ENCODE peak calls at places on chromosomes 6 and 20, in ten cellular contexts. N, F, E, Q, S, Y, D, W, V and A are unnamed samples.

GRCh38 chr6:44388135-44388487 is 605 bp downstream of the CDC5L start:
- DNase-seq in N (no peak), F (no peak), E (no peak), Q (peak), S (no peak), Y (no peak), D (no peak), W (peak), V (no peak), A (no peak)

GRCh38 chr6:144279484-144280150 is 5.5 kb upstream of the UTRN start:
- DNase-seq in N (no peak), F (no peak), E (no peak), Q (no peak), S (no peak), Y (no peak), D (no peak), W (no peak), V (no peak), A (no peak)

GRCh38 chr20:23435675-23436539 is 3.6 kb upstream of the CSTL1 start:
- DNase-seq in N (no peak), F (no peak), E (no peak), Q (no peak), S (no peak), Y (no peak), D (no peak), W (peak), V (no peak), A (no peak)

GRCh38 chr6:161748535-161749386 is 474.9 kb upstream of the AGPAT4 start:
- DNase-seq in N (peak), F (no peak), E (peak), Q (no peak), S (no peak), Y (peak), D (no peak), W (peak), V (peak), A (peak)

GRCh38 chr6:2624177-2624576 is 126.5 kb downstream of the MYLK4 start:
- DNase-seq in N (no peak), F (no peak), E (no peak), Q (no peak), S (no peak), Y (no peak), D (no peak), W (no peak), V (no peak), A (no peak)

GRCh38 chr6:160042014-160042773 is 73.3 kb downstream of the IGF2R start:
- DNase-seq in N (peak), F (no peak), E (no peak), Q (peak), S (no peak), Y (peak), D (no peak), W (no peak), V (peak), A (no peak)

GRCh38 chr20:25206063-25206403 is 10.5 kb downstream of the ENTPD6 start:
- DNase-seq in N (no peak), F (no peak), E (no peak), Q (no peak), S (no peak), Y (no peak), D (no peak), W (no peak), V (no peak), A (no peak)

GRCh38 chr20:50520222-50520877 is 10.2 kb downstream of the PTPN1 start:
- DNase-seq in N (no peak), F (no peak), E (no peak), Q (no peak), S (no peak), Y (no peak), D (peak), W (no peak), V (peak), A (no peak)